ENCODE peak calls at places on chromosomes 12 and 14, in seven cellular contexts. R is PC-3, F is tibial nerve, V is HCT116, D is ascending aorta, B is OCI-LY7, H is neural progenitor cell. Y is an unnamed sample. For H3K4me1, the result is how much of the 10 kb centered on the place peaks cover.

GRCh38 chr14:101499080-101499479 is 62.2 kb upstream of the DIO3 start:
- DNase-seq in H (no peak), F (peak), B (no peak), R (no peak), D (no peak), V (no peak), Y (no peak)

GRCh38 chr14:34966413-34966812 is 16.4 kb upstream of the SRP54 start:
- DNase-seq in B (no peak), D (no peak), H (no peak), R (no peak), F (no peak), V (no peak), Y (no peak)

GRCh38 chr12:48183876-48184548 is 568 bp downstream of the CCDC184 start:
- DNase-seq in H (peak), B (no peak), R (no peak), V (no peak), D (no peak), F (no peak), Y (peak)

GRCh38 chr14:99678198-99678597 is 5.9 kb upstream of the CYP46A1 start:
- DNase-seq in H (no peak), V (no peak), B (no peak), D (no peak), R (no peak), F (no peak), Y (no peak)

GRCh38 chr12:47782372-47782770 is 9.3 kb downstream of the SLC48A1 start:
- DNase-seq in F (no peak), H (no peak), B (no peak), D (no peak), V (no peak), R (no peak), Y (no peak)

GRCh38 chr14:79186523-79186922 is 1016.4 kb downstream of the NRXN3 start:
- DNase-seq in F (no peak), H (no peak), V (no peak), R (no peak), D (no peak), B (no peak), Y (no peak)

GRCh38 chr12:55721601-55722213 is 1.5 kb downstream of the RDH5 start:
- DNase-seq in D (no peak), R (peak), V (no peak), F (no peak), B (no peak), H (no peak), Y (peak)

GRCh38 chr14:93041002-93041401 is 74.7 kb downstream of the ITPK1 start:
- DNase-seq in D (no peak), H (peak), V (no peak), R (no peak), F (no peak), B (no peak), Y (no peak)

GRCh38 chr12:22271036-22271435 is 63.5 kb downstream of the ST8SIA1 start:
- DNase-seq in D (no peak), R (peak), B (no peak), V (no peak), F (no peak), H (no peak), Y (no peak)

GRCh38 chr12:94039914-94040313 is 108.5 kb upstream of the PLXNC1 start:
- DNase-seq in D (no peak), R (no peak), H (no peak), B (no peak), F (no peak), V (no peak), Y (no peak)

GRCh38 chr12:1488908-1489381 is 105.4 kb downstream of the FBXL14 start:
- DNase-seq in V (no peak), H (peak), R (no peak), F (no peak), B (no peak), D (no peak), Y (no peak)

GRCh38 chr12:110100315-110100970 is 23.7 kb upstream of the IFT81 start:
- DNase-seq in R (peak), B (peak), F (peak), H (peak), V (peak), D (no peak), Y (peak)

GRCh38 chr14:92792885-92793284 is 1.2 kb upstream of the GOLGA5 start:
- DNase-seq in F (no peak), R (peak), B (no peak), V (no peak), H (peak), D (no peak), Y (no peak)

GRCh38 chr12:112148031-112148513 is 22.7 kb downstream of the TRAFD1 start:
- DNase-seq in H (no peak), R (peak), F (no peak), V (no peak), B (no peak), D (no peak), Y (no peak)

GRCh38 chr12:52798671-52799497 is 3.0 kb upstream of the KRT3 start:
- DNase-seq in H (no peak), R (peak), F (no peak), B (no peak), D (no peak), V (peak), Y (no peak)

GRCh38 chr14:93207468-93208308 is 632 bp downstream of the UBR7 start:
- DNase-seq in H (peak), R (peak), D (peak), B (peak), V (no peak), F (peak), Y (no peak)

GRCh38 chr12:83573676-83574075 is 887.0 kb downstream of the TMTC2 start:
- DNase-seq in F (no peak), V (peak), R (peak), B (no peak), H (no peak), D (no peak), Y (no peak)

GRCh38 chr14:23028800-23029199 is 5.9 kb downstream of the PSMB5 start:
- DNase-seq in H (no peak), R (no peak), D (no peak), B (no peak), V (no peak), F (no peak), Y (no peak)

GRCh38 chr12:70241845-70242244 is 1.4 kb upstream of the CNOT2 start:
- DNase-seq in H (no peak), R (no peak), F (no peak), D (no peak), V (no peak), B (no peak), Y (no peak)

GRCh38 chr12:77535734-77536133 is 295.0 kb upstream of the NAV3 start:
- DNase-seq in R (no peak), F (no peak), H (no peak), D (no peak), B (no peak), V (no peak), Y (no peak)

GRCh38 chr12:28035483-28035882 is 63.0 kb upstream of the PTHLH start:
- DNase-seq in V (no peak), H (no peak), B (no peak), F (no peak), R (peak), D (no peak), Y (no peak)

GRCh38 chr12:109861689-109862314 is 18.5 kb downstream of the GLTP start:
- DNase-seq in H (no peak), F (no peak), D (no peak), R (no peak), B (no peak), V (no peak), Y (no peak)

GRCh38 chr14:71554323-71554722 is 377.9 kb upstream of the RGS6 start:
- DNase-seq in F (no peak), D (no peak), R (no peak), H (no peak), V (no peak), B (peak), Y (no peak)

GRCh38 chr14:51989293-51990234 is at the start of gene RTRAF:
- DNase-seq in V (peak), R (peak), H (peak), F (peak), D (peak), B (peak), Y (peak)

GRCh38 chr12:104738371-104738710 is 219.7 kb downstream of the SLC41A2 start:
- DNase-seq in B (no peak), R (no peak), V (no peak), H (no peak), F (no peak), D (no peak), Y (no peak)

GRCh38 chr12:104738841-104739642 is 219.0 kb downstream of the SLC41A2 start:
- DNase-seq in D (no peak), B (no peak), F (no peak), V (no peak), H (no peak), R (no peak), Y (no peak)

GRCh38 chr12:104737113-104737512 is 221.0 kb downstream of the SLC41A2 start:
- DNase-seq in H (no peak), B (no peak), D (no peak), R (no peak), V (no peak), F (no peak), Y (no peak)

GRCh38 chr12:104736307-104736706 is 221.8 kb downstream of the SLC41A2 start:
- DNase-seq in V (no peak), B (no peak), D (no peak), R (no peak), F (no peak), H (no peak), Y (no peak)

DNA sequence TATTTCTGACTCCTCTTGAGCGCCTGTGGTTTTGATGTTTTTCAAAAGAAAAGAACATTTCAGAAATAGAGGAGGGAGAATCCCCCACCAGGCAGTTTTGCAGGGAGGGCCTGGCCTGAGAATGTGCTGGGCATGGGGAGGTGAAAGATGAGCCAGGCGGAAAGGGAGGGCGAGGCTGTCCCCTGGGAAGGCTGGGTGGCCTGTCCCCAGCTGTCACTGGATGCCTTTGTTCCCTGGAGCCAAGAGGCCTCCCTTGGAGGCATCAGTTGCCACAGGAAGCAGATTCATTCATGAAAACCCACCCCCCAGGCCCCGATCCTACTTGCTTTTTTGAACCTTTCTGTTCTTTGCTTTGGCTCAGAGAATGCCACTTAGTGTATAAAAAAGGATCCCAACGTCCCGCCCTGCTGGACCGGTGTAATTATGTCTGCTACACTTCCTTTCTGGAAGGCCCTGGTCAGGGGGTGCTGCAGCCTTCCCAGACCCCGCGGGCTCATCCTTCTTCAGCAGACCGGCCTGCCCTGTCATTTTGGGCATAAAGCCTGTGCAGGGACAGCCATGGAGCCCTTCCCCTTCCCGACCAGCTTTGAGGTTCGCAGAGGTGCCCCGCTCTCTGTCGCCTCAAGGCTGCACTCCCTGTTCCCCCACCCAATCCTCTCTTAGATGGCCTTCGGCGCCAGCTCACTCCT is 220.3 kb downstream of the SLC41A2 start:
- DNase-seq in D (no peak), H (peak), B (no peak), V (no peak), R (no peak), F (no peak), Y (no peak)
- H3K4me1 ChIP-seq in D (half or more), H (under half), B (under half), V (under half), R (under half), F (under half), Y (under half)

DNA sequence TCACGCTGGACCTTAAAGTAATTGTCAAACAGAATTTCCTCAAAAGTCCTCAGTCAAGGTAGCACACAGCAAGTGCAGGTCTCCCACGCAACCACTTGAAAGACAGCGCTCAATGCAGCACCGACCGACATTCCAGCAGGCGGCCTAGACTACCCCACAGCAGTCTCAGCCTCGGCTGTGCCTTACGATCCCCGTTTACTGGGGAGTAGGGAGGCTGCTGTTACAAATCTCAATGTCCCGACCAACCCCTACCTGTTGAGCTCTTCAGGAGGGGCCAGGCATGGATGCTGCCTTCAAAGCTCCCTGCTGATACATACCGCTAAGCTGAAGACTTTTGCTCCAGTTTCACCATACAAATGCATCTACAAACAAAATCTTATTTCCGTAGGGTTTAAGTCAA is 21.8 kb downstream of the VPS37B start:
- DNase-seq in H (peak), B (no peak), R (no peak), D (no peak), F (no peak), V (no peak), Y (no peak)
- TF ChIP-seq CTCF in H (peak), B (no peak), R (no peak), D (no peak), F (no peak), V (no peak), Y (no peak)

GRCh38 chr12:121576851-121577391 is 3.9 kb downstream of the KDM2B start:
- DNase-seq in R (peak), D (no peak), B (no peak), F (no peak), H (peak), V (no peak), Y (no peak)
- H3K4me3 ChIP-seq in R (peak), D (no peak), B (no peak), F (no peak), H (peak), V (no peak), Y (no peak)

DNA sequence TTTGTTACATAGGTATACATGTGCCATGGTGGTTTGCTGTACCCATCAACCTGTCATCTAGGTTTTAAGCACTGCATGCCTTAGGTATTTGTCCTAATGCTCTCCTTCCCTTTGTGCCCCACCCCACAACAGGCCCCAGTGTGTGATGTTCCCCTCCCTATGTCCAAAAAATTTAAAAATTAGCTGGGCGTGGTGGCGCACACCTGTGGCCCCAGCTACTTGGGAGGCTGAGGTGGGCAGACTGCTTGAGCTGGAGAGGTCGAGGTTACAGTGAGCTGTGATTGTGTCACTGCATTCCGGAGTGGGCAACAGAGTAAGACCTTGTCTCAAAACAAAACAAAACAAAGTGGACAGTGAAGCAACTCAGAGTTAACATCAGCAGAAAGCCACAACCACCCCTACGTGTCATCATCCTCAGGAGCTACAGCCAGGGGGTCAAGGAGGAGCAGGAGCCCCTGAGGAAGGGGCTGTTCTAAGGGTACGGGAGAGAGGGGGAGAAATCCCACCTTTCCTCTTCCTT is 36.8 kb upstream of the SGPP1 start:
- DNase-seq in B (no peak), D (no peak), H (no peak), R (no peak), V (no peak), F (no peak), Y (no peak)
- H3K4me1 ChIP-seq in B (under half), D (under half), H (under half), R (under half), V (under half), F (under half), Y (under half)

DNA sequence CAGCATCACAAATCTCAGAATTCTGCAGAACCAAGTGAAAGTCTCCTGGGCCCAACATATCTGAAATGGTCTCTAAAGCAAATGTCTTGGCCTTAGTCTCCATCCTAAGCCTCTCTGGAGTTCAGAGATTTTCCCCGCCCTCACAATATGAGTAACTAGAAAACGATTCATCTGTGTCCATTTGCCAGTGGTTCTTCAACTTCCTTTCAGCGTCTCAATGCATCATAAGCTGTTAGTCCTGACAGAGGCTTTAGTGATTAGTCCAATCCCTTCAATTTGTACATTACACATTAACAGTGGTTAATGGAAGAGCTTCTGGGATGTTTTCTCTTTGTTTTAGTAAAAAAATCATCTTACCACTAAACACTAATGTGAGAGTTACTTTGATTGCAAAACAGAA is 17.4 kb downstream of the NPC2 start:
- DNase-seq in H (no peak), B (no peak), D (no peak), R (peak), F (no peak), V (no peak), Y (no peak)
- TF ChIP-seq CTCF in H (no peak), B (no peak), D (no peak), R (no peak), F (no peak), V (no peak), Y (no peak)

DNA sequence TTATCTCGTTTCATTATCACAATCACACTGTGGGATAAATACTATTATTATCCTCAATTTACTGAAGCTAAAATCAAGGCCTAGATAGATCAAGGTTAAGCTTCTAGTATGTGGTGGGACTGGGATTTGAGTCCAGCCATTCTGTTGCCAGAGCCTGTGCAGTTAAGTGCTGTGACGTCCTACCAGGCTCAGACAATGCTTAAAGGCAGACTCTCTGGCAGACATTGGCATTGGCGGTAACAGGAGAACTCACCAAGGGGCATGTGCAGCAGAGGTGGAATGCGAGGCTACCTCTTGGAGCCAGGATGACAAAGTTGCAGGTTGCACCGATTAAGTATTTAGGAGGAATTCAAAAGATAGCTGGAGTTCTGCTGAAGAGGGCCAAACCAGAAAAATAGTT is 155.6 kb upstream of the IFNG-AS1 start:
- DNase-seq in V (no peak), H (no peak), R (no peak), B (no peak), D (no peak), F (no peak), Y (no peak)
- H3K4me3 ChIP-seq in V (no peak), H (no peak), R (no peak), B (no peak), D (no peak), F (no peak), Y (no peak)

Y was measured in psoas muscle.